ENCODE peak calls at places on chromosomes 7 and 10, in seven cellular contexts. L, G, Q, O, X, W and N are unnamed samples.

GRCh38 chr10:80498833-80499671 is 38.6 kb upstream of the SH2D4B start:
- DNase-seq in X (peak), G (peak), O (peak), L (peak), Q (peak), W (peak), N (peak)

GRCh38 chr7:105189859-105190492 is 176.0 kb downstream of the KMT2E start:
- DNase-seq in Q (no peak), L (no peak), X (no peak), G (peak), O (no peak), W (no peak), N (no peak)

GRCh38 chr10:77383861-77384553 is 253.6 kb downstream of the KCNMA1 start:
- DNase-seq in L (peak), W (no peak), O (no peak), G (peak), Q (no peak), X (no peak), N (no peak)

GRCh38 chr7:74263399-74264120 is 9.4 kb upstream of the RFC2 start:
- DNase-seq in W (no peak), G (no peak), Q (no peak), O (no peak), L (no peak), X (no peak), N (no peak)

GRCh38 chr10:128475686-128476410 is 349.6 kb upstream of the MKI67 start:
- DNase-seq in O (no peak), W (no peak), Q (no peak), G (no peak), X (no peak), L (no peak), N (no peak)

GRCh38 chr7:7274782-7275181 is 92.4 kb downstream of the C1GALT1 start:
- DNase-seq in O (no peak), Q (no peak), X (peak), W (no peak), G (peak), L (no peak), N (no peak)

GRCh38 chr7:17941171-17941490 is 837 bp upstream of the SNX13 start:
- DNase-seq in G (no peak), W (no peak), X (peak), O (peak), Q (no peak), L (no peak), N (peak)

GRCh38 chr10:2137549-2138174 is 400.3 kb upstream of the ADARB2 start:
- DNase-seq in X (peak), L (no peak), Q (no peak), O (peak), G (no peak), W (no peak), N (peak)

GRCh38 chr7:81886211-81886764 is 116.4 kb upstream of the HGF start:
- DNase-seq in W (no peak), O (no peak), Q (no peak), L (no peak), G (no peak), X (no peak), N (no peak)

GRCh38 chr10:131020775-131021174 is 290.7 kb downstream of the TCERG1L start:
- DNase-seq in O (no peak), Q (peak), X (no peak), G (no peak), L (no peak), W (no peak), N (no peak)

GRCh38 chr7:90560730-90561129 is 35.4 kb upstream of the CDK14 start:
- DNase-seq in G (no peak), L (no peak), X (peak), W (no peak), Q (no peak), O (no peak), N (no peak)

GRCh38 chr7:64883113-64883905 is 19.8 kb upstream of the ZNF273 start:
- DNase-seq in G (no peak), L (no peak), X (no peak), Q (no peak), O (no peak), W (no peak), N (no peak)

GRCh38 chr10:6139470-6139869 is 50.6 kb downstream of the RBM17 start:
- DNase-seq in Q (no peak), X (no peak), O (no peak), W (no peak), G (no peak), L (no peak), N (no peak)

GRCh38 chr7:38709123-38709522 is 78.0 kb upstream of the AMPH start:
- DNase-seq in Q (no peak), G (no peak), L (no peak), W (no peak), X (no peak), O (no peak), N (no peak)

GRCh38 chr10:16470747-16471146 is 33.9 kb downstream of the PTER start:
- DNase-seq in W (no peak), O (no peak), Q (no peak), G (no peak), L (no peak), X (no peak), N (no peak)

GRCh38 chr7:31896929-31897328 is 173.3 kb downstream of the PDE1C start:
- DNase-seq in Q (no peak), W (no peak), X (no peak), O (no peak), G (peak), L (no peak), N (no peak)

GRCh38 chr10:46239999-46240683 is 46.7 kb upstream of the ANTXRL start:
- DNase-seq in L (no peak), G (no peak), O (no peak), W (no peak), Q (no peak), X (no peak), N (no peak)

GRCh38 chr7:106196460-106197021 is 84.4 kb upstream of the SYPL1 start:
- DNase-seq in L (no peak), X (peak), O (peak), Q (no peak), W (no peak), G (no peak), N (no peak)

GRCh38 chr10:75187961-75188426 is 22.6 kb upstream of the VDAC2 start:
- DNase-seq in G (peak), Q (no peak), L (no peak), X (peak), O (peak), W (no peak), N (peak)